ENCODE peak calls at places on chromosome 6, in seven cellular contexts. One of them, this sample, is unnamed.

GRCh38 chr6:108549741-108550140 is 11.0 kb upstream of the FOXO3 start:
- DNase-seq in ovary: no peak
- DNase-seq in H54: no peak
- DNase-seq in A549: no peak
- DNase-seq in GM12878: no peak
- DNase-seq in body of pancreas: no peak
- DNase-seq in stomach: no peak
- DNase-seq in this sample: no peak

GRCh38 chr6:36933102-36933501 is 21.4 kb upstream of the PI16 start:
- DNase-seq in H54: no peak
- DNase-seq in body of pancreas: no peak
- DNase-seq in A549: no peak
- DNase-seq in ovary: no peak
- DNase-seq in GM12878: no peak
- DNase-seq in stomach: no peak
- DNase-seq in this sample: no peak

GRCh38 chr6:141548969-141549368 is 583.8 kb upstream of the GJE1 start:
- DNase-seq in stomach: no peak
- DNase-seq in ovary: no peak
- DNase-seq in GM12878: no peak
- DNase-seq in body of pancreas: no peak
- DNase-seq in H54: no peak
- DNase-seq in A549: no peak
- DNase-seq in this sample: no peak

GRCh38 chr6:100880149-100880900 is 804 bp downstream of the ASCC3 start:
- DNase-seq in stomach: no peak
- DNase-seq in A549: no peak
- DNase-seq in body of pancreas: peak; percentile 43
- DNase-seq in GM12878: no peak
- DNase-seq in ovary: no peak
- DNase-seq in H54: no peak
- DNase-seq in this sample: peak; percentile 31

GRCh38 chr6:1068905-1069304 is 243.0 kb upstream of the FOXQ1 start:
- DNase-seq in ovary: no peak
- DNase-seq in A549: no peak
- DNase-seq in body of pancreas: no peak
- DNase-seq in H54: no peak
- DNase-seq in stomach: no peak
- DNase-seq in GM12878: no peak
- DNase-seq in this sample: no peak

GRCh38 chr6:6283747-6284146 is 36.7 kb downstream of the F13A1 start:
- DNase-seq in A549: no peak
- DNase-seq in ovary: no peak
- DNase-seq in H54: no peak
- DNase-seq in stomach: no peak
- DNase-seq in GM12878: no peak
- DNase-seq in body of pancreas: no peak
- DNase-seq in this sample: no peak

GRCh38 chr6:130838971-130839370 is 11.8 kb downstream of the SMLR1 start:
- DNase-seq in stomach: no peak
- DNase-seq in A549: no peak
- DNase-seq in H54: no peak
- DNase-seq in ovary: no peak
- DNase-seq in body of pancreas: no peak
- DNase-seq in GM12878: no peak
- DNase-seq in this sample: no peak

GRCh38 chr6:20700375-20700774 is 166.1 kb downstream of the CDKAL1 start:
- DNase-seq in body of pancreas: no peak
- DNase-seq in stomach: no peak
- DNase-seq in H54: no peak
- DNase-seq in ovary: no peak
- DNase-seq in A549: no peak
- DNase-seq in GM12878: no peak
- DNase-seq in this sample: no peak

GRCh38 chr6:143902827-143903226 is 38.6 kb downstream of the ZC2HC1B start:
- DNase-seq in ovary: no peak
- DNase-seq in H54: no peak
- DNase-seq in A549: no peak
- DNase-seq in body of pancreas: no peak
- DNase-seq in GM12878: no peak
- DNase-seq in stomach: no peak
- DNase-seq in this sample: no peak

GRCh38 chr6:82331031-82331773 is 32.4 kb upstream of the TPBG start:
- DNase-seq in GM12878: no peak
- DNase-seq in A549: peak; percentile 2
- DNase-seq in stomach: no peak
- DNase-seq in ovary: no peak
- DNase-seq in body of pancreas: no peak
- DNase-seq in H54: peak; percentile 7
- DNase-seq in this sample: no peak

GRCh38 chr6:131116755-131117360 is 18.4 kb upstream of the AKAP7 start:
- DNase-seq in A549: peak; percentile 29
- DNase-seq in body of pancreas: peak; percentile 17
- DNase-seq in stomach: no peak
- DNase-seq in H54: no peak
- DNase-seq in ovary: no peak
- DNase-seq in GM12878: no peak
- DNase-seq in this sample: peak; percentile 66

GRCh38 chr6:99882151-99882702 is 111.8 kb downstream of the MCHR2 start:
- DNase-seq in stomach: no peak
- DNase-seq in ovary: no peak
- DNase-seq in GM12878: no peak
- DNase-seq in A549: no peak
- DNase-seq in body of pancreas: no peak
- DNase-seq in H54: no peak
- DNase-seq in this sample: no peak

GRCh38 chr6:32109114-32109764 is at the start of gene TNXB:
- DNase-seq in GM12878: no peak
- DNase-seq in ovary: peak; percentile 49
- DNase-seq in H54: no peak
- DNase-seq in body of pancreas: no peak
- DNase-seq in stomach: no peak
- DNase-seq in A549: no peak
- DNase-seq in this sample: peak; percentile 28

GRCh38 chr6:32109765-32110160 is 625 bp upstream of the TNXB start:
- DNase-seq in GM12878: no peak
- DNase-seq in stomach: no peak
- DNase-seq in ovary: no peak
- DNase-seq in H54: no peak
- DNase-seq in body of pancreas: no peak
- DNase-seq in A549: no peak
- DNase-seq in this sample: no peak

GRCh38 chr6:32108727-32109113 is 418 bp downstream of the TNXB start:
- DNase-seq in stomach: no peak
- DNase-seq in H54: no peak
- DNase-seq in ovary: no peak
- DNase-seq in body of pancreas: no peak
- DNase-seq in GM12878: no peak
- DNase-seq in A549: no peak
- DNase-seq in this sample: no peak

GRCh38 chr6:32107447-32107846 is 1.7 kb downstream of the TNXB start:
- DNase-seq in stomach: no peak
- DNase-seq in A549: no peak
- DNase-seq in GM12878: no peak
- DNase-seq in ovary: no peak
- DNase-seq in H54: no peak
- DNase-seq in body of pancreas: no peak
- DNase-seq in this sample: peak; percentile 68

GRCh38 chr6:32108094-32108627 is 977 bp downstream of the TNXB start:
- DNase-seq in A549: no peak
- DNase-seq in stomach: peak; percentile 56
- DNase-seq in ovary: peak; percentile 86
- DNase-seq in body of pancreas: peak; percentile 41
- DNase-seq in GM12878: no peak
- DNase-seq in H54: no peak
- DNase-seq in this sample: peak; percentile 38
- TF ChIP-seq POLR2A in A549: no peak
- TF ChIP-seq POLR2A in stomach: no peak
- TF ChIP-seq POLR2A in ovary: peak; percentile 47
- TF ChIP-seq POLR2A in body of pancreas: no peak
- TF ChIP-seq POLR2A in GM12878: no peak
- TF ChIP-seq POLR2A in H54: no peak
- TF ChIP-seq POLR2A in this sample: no peak

DNA sequence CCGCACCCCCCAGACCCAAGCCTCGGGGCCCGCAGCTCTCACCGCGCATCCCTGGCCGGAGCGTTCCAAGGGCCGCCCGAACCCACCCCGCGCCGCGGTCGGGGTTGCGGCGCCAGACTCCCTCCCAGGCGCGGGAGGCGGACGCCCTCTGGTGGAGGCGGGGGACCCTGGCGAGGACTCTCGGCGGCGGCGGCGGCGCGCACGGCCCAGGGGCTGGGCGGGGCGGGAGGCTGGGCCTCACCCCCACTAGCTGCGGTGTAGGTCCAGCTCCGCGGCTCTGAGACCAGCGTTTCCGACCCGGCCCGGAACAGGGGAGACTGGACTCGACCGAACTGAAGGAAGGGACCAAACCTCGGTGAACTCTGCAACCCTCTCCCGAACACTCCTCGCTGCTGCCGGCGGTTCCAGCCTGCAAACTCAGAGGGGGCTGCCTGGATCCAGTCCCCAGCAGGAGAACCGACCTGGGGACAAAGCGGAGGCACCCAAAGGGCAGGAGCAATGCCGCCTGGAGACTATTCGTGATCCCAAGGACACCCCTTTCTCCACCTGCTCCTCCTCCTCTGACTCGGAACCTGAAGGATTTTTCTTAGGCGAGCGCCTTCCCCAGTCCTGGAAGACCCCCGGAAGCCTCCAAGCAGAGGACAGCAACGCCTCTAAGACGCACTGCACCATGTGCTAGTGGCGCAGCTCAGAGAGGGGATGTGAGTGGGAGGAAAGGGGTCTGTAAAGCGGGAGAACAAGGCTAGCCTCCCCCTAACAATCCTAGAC is 859 bp upstream of the TOMM6 start:
- DNase-seq in A549: peak; percentile 69
- DNase-seq in stomach: peak; percentile 92
- DNase-seq in body of pancreas: peak; percentile 85
- DNase-seq in ovary: peak; percentile 86
- DNase-seq in H54: peak; percentile 80
- DNase-seq in GM12878: no peak
- DNase-seq in this sample: peak; percentile 94
- TF ChIP-seq POLR2A in A549: peak; percentile 52
- TF ChIP-seq POLR2A in stomach: no peak
- TF ChIP-seq POLR2A in body of pancreas: no peak
- TF ChIP-seq POLR2A in ovary: peak; percentile 13
- TF ChIP-seq POLR2A in H54: peak; percentile 42
- TF ChIP-seq POLR2A in GM12878: no peak
- TF ChIP-seq POLR2A in this sample: no peak

DNA sequence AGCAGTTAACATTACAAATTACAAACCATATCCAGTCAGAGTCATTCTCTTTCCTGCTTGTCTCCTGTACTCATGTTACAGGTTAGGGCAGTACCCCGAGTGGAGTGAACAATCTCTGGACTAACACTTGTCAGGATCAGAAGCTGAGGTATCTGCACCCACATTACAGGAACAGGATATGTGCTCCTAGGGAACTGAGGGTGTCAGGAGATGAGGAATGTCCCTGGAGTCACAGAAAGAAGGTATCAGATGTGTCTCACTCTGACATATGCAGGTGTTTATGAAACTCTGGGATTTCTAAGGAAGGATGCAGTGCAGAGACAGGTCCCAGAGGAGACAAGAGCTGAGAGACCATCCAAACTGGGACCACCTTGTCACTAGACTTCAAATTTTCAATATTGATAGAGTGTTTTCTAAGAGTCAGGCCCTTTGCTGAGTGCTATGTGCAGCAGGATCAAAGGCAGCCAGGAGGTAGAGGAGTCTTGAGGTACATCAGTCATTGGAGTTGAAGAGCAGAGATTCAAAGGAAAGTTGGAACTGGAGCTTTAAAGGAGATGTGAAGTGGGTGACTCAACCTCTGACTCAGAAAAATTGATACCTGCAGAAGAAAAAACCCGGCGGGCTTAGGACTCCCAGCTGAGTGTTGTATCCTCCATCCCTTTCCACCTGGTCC is 12.6 kb downstream of the HLA-DPB1 start:
- DNase-seq in GM12878: no peak
- DNase-seq in H54: no peak
- DNase-seq in A549: no peak
- DNase-seq in ovary: no peak
- DNase-seq in stomach: no peak
- DNase-seq in body of pancreas: no peak
- DNase-seq in this sample: no peak
- TF ChIP-seq POLR2A in GM12878: peak; percentile 46
- TF ChIP-seq POLR2A in H54: no peak
- TF ChIP-seq POLR2A in A549: no peak
- TF ChIP-seq POLR2A in ovary: no peak
- TF ChIP-seq POLR2A in stomach: no peak
- TF ChIP-seq POLR2A in body of pancreas: no peak
- TF ChIP-seq POLR2A in this sample: no peak

GRCh38 chr6:26243132-26243531 is 121.9 kb upstream of the BTN3A2 start:
- DNase-seq in body of pancreas: no peak
- DNase-seq in GM12878: no peak
- DNase-seq in ovary: no peak
- DNase-seq in A549: no peak
- DNase-seq in H54: no peak
- DNase-seq in stomach: no peak
- DNase-seq in this sample: peak; percentile 53

GRCh38 chr6:26235240-26235730 is 129.7 kb upstream of the BTN3A2 start:
- DNase-seq in GM12878: no peak
- DNase-seq in stomach: no peak
- DNase-seq in H54: no peak
- DNase-seq in A549: no peak
- DNase-seq in body of pancreas: no peak
- DNase-seq in ovary: no peak
- DNase-seq in this sample: peak; percentile 70

GRCh38 chr6:26240981-26241770 is 123.8 kb upstream of the BTN3A2 start:
- DNase-seq in GM12878: no peak
- DNase-seq in H54: no peak
- DNase-seq in body of pancreas: no peak
- DNase-seq in A549: no peak
- DNase-seq in ovary: no peak
- DNase-seq in stomach: no peak
- DNase-seq in this sample: peak; percentile 88

GRCh38 chr6:26243742-26244141 is 121.3 kb upstream of the BTN3A2 start:
- DNase-seq in GM12878: no peak
- DNase-seq in body of pancreas: no peak
- DNase-seq in ovary: no peak
- DNase-seq in A549: no peak
- DNase-seq in stomach: no peak
- DNase-seq in H54: no peak
- DNase-seq in this sample: no peak

DNA sequence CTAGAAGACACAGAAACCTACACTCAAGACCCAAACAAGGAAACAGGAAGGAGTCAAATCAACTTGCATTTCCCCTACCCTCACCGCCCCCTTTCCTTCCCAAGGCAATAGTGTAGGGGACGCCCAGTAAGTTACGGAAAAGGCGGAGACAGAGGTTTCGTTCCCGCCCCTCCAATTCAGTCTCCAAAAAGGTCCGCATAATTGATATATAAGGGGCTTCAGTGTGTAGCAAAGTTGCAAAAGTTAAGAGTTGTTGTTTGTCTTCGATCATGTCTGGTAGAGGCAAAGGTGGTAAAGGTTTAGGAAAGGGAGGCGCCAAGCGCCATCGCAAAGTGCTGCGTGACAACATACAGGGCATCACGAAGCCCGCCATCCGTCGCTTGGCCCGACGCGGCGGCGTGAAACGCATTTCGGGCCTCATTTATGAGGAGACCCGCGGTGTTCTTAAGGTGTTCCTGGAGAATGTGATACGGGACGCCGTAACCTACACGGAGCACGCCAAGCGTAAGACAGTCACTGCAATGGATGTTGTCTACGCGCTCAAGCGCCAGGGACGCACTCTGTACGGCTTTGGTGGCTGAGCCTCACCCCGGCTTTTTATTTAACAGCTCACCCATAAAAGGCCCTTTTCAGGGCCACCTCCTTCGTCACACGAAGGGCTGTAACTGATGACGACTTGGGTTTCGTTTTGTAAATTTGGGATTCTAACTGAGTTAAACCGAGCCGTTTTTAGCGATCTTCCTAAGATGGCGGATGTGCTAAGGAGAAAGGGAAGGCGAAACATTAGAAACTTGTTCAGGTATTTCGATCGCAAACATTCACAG is 124.6 kb upstream of the BTN3A2 start:
- DNase-seq in H54: no peak
- DNase-seq in stomach: peak; percentile 35
- DNase-seq in ovary: no peak
- DNase-seq in body of pancreas: peak; percentile 68
- DNase-seq in A549: no peak
- DNase-seq in GM12878: peak; percentile 89
- DNase-seq in this sample: peak; percentile 95
- TF ChIP-seq POLR2A in H54: no peak
- TF ChIP-seq POLR2A in stomach: no peak
- TF ChIP-seq POLR2A in ovary: no peak
- TF ChIP-seq POLR2A in body of pancreas: no peak
- TF ChIP-seq POLR2A in A549: no peak
- TF ChIP-seq POLR2A in GM12878: peak; percentile 96
- TF ChIP-seq POLR2A in this sample: peak; percentile 100

This sample was measured in erythroblast.